ENCODE peak calls at places on chromosomes 7 and 10, in four cellular contexts. E, O, C and T are unnamed samples.

GRCh38 chr10:114634607-114634974 is 23.5 kb downstream of the ABLIM1 start:
- DNase-seq in C (peak; percentile 81), E (peak; percentile 96), O (peak; percentile 93), T (peak; percentile 84)

GRCh38 chr10:2962194-2962593 is 105.2 kb upstream of the PFKP start:
- DNase-seq in C (no peak), O (no peak), E (no peak), T (no peak)

GRCh38 chr10:106508920-106509319 is 655.6 kb downstream of the SORCS1 start:
- DNase-seq in C (peak; percentile 80), E (no peak), O (peak; percentile 21), T (peak; percentile 72)

GRCh38 chr7:44348300-44348699 is 22.9 kb upstream of the CAMK2B start:
- DNase-seq in C (peak; percentile 50), E (peak; percentile 67), O (peak; percentile 39), T (peak; percentile 11)

GRCh38 chr7:66668677-66669076 is 40.0 kb downstream of the KCTD7 start:
- DNase-seq in C (no peak), E (no peak), O (no peak), T (no peak)

GRCh38 chr10:13970231-13970966 is 360.3 kb downstream of the FRMD4A start:
- DNase-seq in C (no peak), O (no peak), E (no peak), T (no peak)

GRCh38 chr7:74612015-74612829 is 45.3 kb upstream of the GTF2I start:
- DNase-seq in O (no peak), E (peak; percentile 9), C (no peak), T (peak; percentile 98)

GRCh38 chr10:87092861-87093460 is 1.7 kb downstream of the GLUD1 start:
- DNase-seq in E (peak; percentile 46), O (peak; percentile 28), C (peak; percentile 75), T (peak; percentile 62)

GRCh38 chr10:109773818-109774440 is 149.4 kb downstream of the XPNPEP1 start:
- DNase-seq in E (peak; percentile 19), O (peak; percentile 43), C (peak; percentile 61), T (peak; percentile 37)

GRCh38 chr7:76507723-76508406 is 2.5 kb upstream of the UPK3B start:
- DNase-seq in E (peak; percentile 1), C (no peak), O (no peak), T (peak; percentile 8)

GRCh38 chr7:576524-577277 is 57.1 kb upstream of the PDGFA start:
- DNase-seq in C (no peak), E (no peak), O (no peak), T (no peak)

GRCh38 chr7:150957119-150958020 is 20.8 kb downstream of the KCNH2 start:
- DNase-seq in E (no peak), C (no peak), O (no peak), T (no peak)
- TF ChIP-seq CTCF in E (no peak), C (no peak), O (no peak), T (no peak)

GRCh38 chr7:108522780-108523179 is 3.2 kb downstream of the PNPLA8 start:
- DNase-seq in C (no peak), O (no peak), E (no peak), T (no peak)
- H3K4me3 ChIP-seq in C (no peak overlapping the region), O (no peak overlapping the region), E (no peak overlapping the region), T (no peak overlapping the region)

DNA sequence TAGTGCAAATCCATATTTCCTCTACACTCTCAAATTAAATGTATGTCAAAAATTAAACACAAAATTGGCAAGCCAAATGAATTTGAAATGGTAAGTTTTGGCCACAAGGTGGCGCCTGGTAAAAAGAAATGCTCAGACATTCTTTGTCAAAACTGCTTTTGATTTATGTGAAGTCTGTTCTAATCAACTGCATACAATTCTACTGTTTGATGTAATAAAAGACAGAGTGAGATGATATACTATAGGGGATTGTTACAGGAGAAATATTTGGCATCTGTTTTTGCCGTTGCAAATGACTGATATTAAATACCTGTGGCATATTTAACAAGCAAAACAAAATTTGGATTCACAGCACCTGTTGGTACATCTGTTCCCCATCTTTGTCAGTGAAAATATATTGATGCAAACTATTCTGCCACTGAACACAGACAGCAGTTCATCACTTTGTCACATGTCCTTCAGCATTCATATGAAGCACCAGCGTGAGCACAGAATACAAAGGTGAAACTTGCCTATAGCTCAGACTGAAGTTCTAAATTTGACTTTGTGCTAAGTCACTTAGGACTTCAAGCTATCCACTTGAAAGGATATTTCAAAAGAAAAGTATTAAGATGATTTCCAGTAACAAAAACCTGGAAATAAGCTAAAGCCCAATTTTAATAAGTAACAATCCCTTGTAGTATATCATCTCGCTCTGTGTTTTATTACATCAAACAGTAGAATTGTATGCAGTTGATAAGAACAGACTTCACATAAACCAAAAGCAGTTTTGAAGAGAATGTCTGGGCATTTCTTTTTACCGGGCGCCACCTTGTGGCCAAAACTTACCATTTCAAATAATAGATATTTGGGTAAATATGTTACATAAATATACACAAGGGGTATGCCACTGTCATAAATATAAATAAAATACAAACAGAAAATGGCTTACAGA is 10.2 kb upstream of the CH25H start:
- DNase-seq in E (peak; percentile 80), C (peak; percentile 73), O (peak; percentile 74), T (peak; percentile 55)
- TF ChIP-seq CTCF in E (peak; percentile 47), C (peak; percentile 75), O (peak; percentile 78), T (peak; percentile 42)

GRCh38 chr10:73163096-73163495 is 4.7 kb downstream of the ECD start:
- DNase-seq in E (no peak), O (peak; percentile 6), C (no peak), T (no peak)

GRCh38 chr10:73161662-73162061 is 6.1 kb downstream of the ECD start:
- DNase-seq in C (no peak), O (no peak), E (no peak), T (no peak)

GRCh38 chr10:73156054-73156453 is 11.8 kb downstream of the ECD start:
- DNase-seq in E (no peak), O (no peak), C (no peak), T (no peak)

GRCh38 chr10:73159038-73159648 is 8.7 kb downstream of the ECD start:
- DNase-seq in C (peak; percentile 97), E (peak; percentile 65), O (peak; percentile 55), T (peak; percentile 38)

GRCh38 chr10:73161079-73161478 is 6.7 kb downstream of the ECD start:
- DNase-seq in O (no peak), E (no peak), C (no peak), T (no peak)
- H3K4me3 ChIP-seq in O (no peak overlapping the region), E (no peak overlapping the region), C (no peak overlapping the region), T (no peak overlapping the region)